ENCODE peak calls at places on chromosomes 4 and X, in four cellular contexts. One of them, this sample, is unnamed.

GRCh38 chrX:154321624-154322023 is 26.0 kb downstream of the TKTL1 start:
- DNase-seq in psoas muscle: no peak
- DNase-seq in putamen: no peak
- DNase-seq in NCI-H1105: no peak
- DNase-seq in this sample: no peak

GRCh38 chr4:183987529-183987946 is 82.4 kb downstream of the STOX2 start:
- DNase-seq in NCI-H1105: peak
- DNase-seq in psoas muscle: peak
- DNase-seq in putamen: peak
- DNase-seq in this sample: no peak

GRCh38 chr4:162793004-162793403 is 373.7 kb downstream of the NAF1 start:
- DNase-seq in putamen: no peak
- DNase-seq in psoas muscle: no peak
- DNase-seq in NCI-H1105: no peak
- DNase-seq in this sample: no peak

GRCh38 chrX:150165776-150166610 is 197.1 kb upstream of the MAMLD1 start:
- DNase-seq in putamen: no peak
- DNase-seq in psoas muscle: no peak
- DNase-seq in NCI-H1105: no peak
- DNase-seq in this sample: no peak

GRCh38 chr4:74203467-74203866 is 45.5 kb downstream of the MTHFD2L start:
- DNase-seq in psoas muscle: no peak
- DNase-seq in NCI-H1105: no peak
- DNase-seq in putamen: no peak
- DNase-seq in this sample: no peak

GRCh38 chr4:158356331-158356730 is 146.0 kb downstream of the TMEM144 start:
- DNase-seq in NCI-H1105: no peak
- DNase-seq in psoas muscle: no peak
- DNase-seq in putamen: no peak
- DNase-seq in this sample: no peak

GRCh38 chr4:48329976-48330375 is 11.4 kb upstream of the SLAIN2 start:
- DNase-seq in NCI-H1105: no peak
- DNase-seq in psoas muscle: no peak
- DNase-seq in putamen: no peak
- DNase-seq in this sample: no peak

GRCh38 chr4:139666735-139667266 is 1.2 kb downstream of the MGST2 start:
- DNase-seq in psoas muscle: peak
- DNase-seq in NCI-H1105: peak
- DNase-seq in putamen: no peak
- DNase-seq in this sample: peak

GRCh38 chrX:153687121-153688039 is at the start of gene SLC6A8:
- DNase-seq in NCI-H1105: peak
- DNase-seq in psoas muscle: peak
- DNase-seq in putamen: peak
- DNase-seq in this sample: no peak

GRCh38 chr4:53508446-53508845 is 82.8 kb downstream of the LNX1 start:
- DNase-seq in NCI-H1105: no peak
- DNase-seq in psoas muscle: no peak
- DNase-seq in putamen: no peak
- DNase-seq in this sample: no peak

GRCh38 chr4:38872620-38873019 is 5.0 kb downstream of the FAM114A1 start:
- DNase-seq in NCI-H1105: no peak
- DNase-seq in psoas muscle: no peak
- DNase-seq in putamen: no peak
- DNase-seq in this sample: no peak

GRCh38 chr4:148062301-148062950 is 330.5 kb downstream of the ARHGAP10 start:
- DNase-seq in psoas muscle: no peak
- DNase-seq in putamen: no peak
- DNase-seq in NCI-H1105: no peak
- DNase-seq in this sample: no peak

GRCh38 chrX:130995351-130995967 is 62.7 kb upstream of the ARHGAP36 start:
- DNase-seq in putamen: no peak
- DNase-seq in psoas muscle: peak
- DNase-seq in NCI-H1105: no peak
- DNase-seq in this sample: no peak

GRCh38 chrX:153598541-153599191 is at the start of gene CCNQ:
- DNase-seq in putamen: no peak
- DNase-seq in psoas muscle: peak
- DNase-seq in NCI-H1105: peak
- DNase-seq in this sample: no peak

GRCh38 chr4:61493470-61493869 is 293.3 kb downstream of the ADGRL3 start:
- DNase-seq in psoas muscle: no peak
- DNase-seq in NCI-H1105: no peak
- DNase-seq in putamen: no peak
- DNase-seq in this sample: no peak

GRCh38 chrX:87402256-87402655 is 115.3 kb upstream of the KLHL4 start:
- DNase-seq in putamen: no peak
- DNase-seq in psoas muscle: no peak
- DNase-seq in NCI-H1105: no peak
- DNase-seq in this sample: no peak

GRCh38 chr4:98446499-98447375 is 185.6 kb downstream of the RAP1GDS1 start:
- DNase-seq in putamen: no peak
- DNase-seq in NCI-H1105: no peak
- DNase-seq in psoas muscle: peak
- DNase-seq in this sample: no peak

GRCh38 chr4:126604273-126604867 is 1028.4 kb upstream of the INTU start:
- DNase-seq in putamen: peak
- DNase-seq in NCI-H1105: no peak
- DNase-seq in psoas muscle: no peak
- DNase-seq in this sample: no peak

GRCh38 chrX:129981207-129981553 is 1.3 kb upstream of the BCORL1 start:
- DNase-seq in NCI-H1105: no peak
- DNase-seq in putamen: no peak
- DNase-seq in psoas muscle: no peak
- DNase-seq in this sample: no peak

GRCh38 chrX:44432641-44433040 is 89.2 kb upstream of the EFHC2 start:
- DNase-seq in putamen: peak
- DNase-seq in NCI-H1105: no peak
- DNase-seq in psoas muscle: no peak
- DNase-seq in this sample: no peak

GRCh38 chr4:176438401-176438800 is 118.6 kb downstream of the SPCS3 start:
- DNase-seq in NCI-H1105: no peak
- DNase-seq in putamen: no peak
- DNase-seq in psoas muscle: no peak
- DNase-seq in this sample: no peak

GRCh38 chr4:176320976-176321361 is 1.2 kb downstream of the SPCS3 start:
- DNase-seq in putamen: no peak
- DNase-seq in NCI-H1105: no peak
- DNase-seq in psoas muscle: no peak
- DNase-seq in this sample: no peak

GRCh38 chr4:103067841-103068547 is 8.6 kb downstream of the SLC9B2 start:
- DNase-seq in putamen: no peak
- DNase-seq in NCI-H1105: no peak
- DNase-seq in psoas muscle: no peak
- DNase-seq in this sample: no peak

GRCh38 chrX:108811891-108812290 is 75.5 kb upstream of the IRS4 start:
- DNase-seq in putamen: no peak
- DNase-seq in NCI-H1105: no peak
- DNase-seq in psoas muscle: no peak
- DNase-seq in this sample: no peak

GRCh38 chrX:15719324-15719968 is 18.6 kb upstream of the CA5B start:
- DNase-seq in psoas muscle: no peak
- DNase-seq in NCI-H1105: no peak
- DNase-seq in putamen: no peak
- DNase-seq in this sample: no peak

GRCh38 chr4:128859887-128860774 is 50.6 kb downstream of the JADE1 start:
- DNase-seq in psoas muscle: no peak
- DNase-seq in NCI-H1105: no peak
- DNase-seq in putamen: no peak
- DNase-seq in this sample: no peak